ENCODE peak calls at places on chromosome 7, in eight cellular contexts. B is heart right ventricle, A is fibroblast of the aortic adventitia, J is SK-N-MC, W is testis, S is AG08396, K is H4, G is pancreas. N is an unnamed sample.
A peak's percentile ranks its signal among the peaks of the same experiment; 100 is the strongest.

GRCh38 chr7:48255046-48255445 is 83.8 kb downstream of the ABCA13 start:
- DNase-seq in G (no peak), B (no peak), S (peak; percentile 33), A (peak; percentile 63), J (no peak), K (no peak), W (no peak), N (peak; percentile 8)

GRCh38 chr7:158824028-158824427 is 5.3 kb downstream of the ESYT2 start:
- DNase-seq in A (no peak), J (no peak), B (no peak), W (no peak), K (no peak), G (no peak), S (no peak), N (no peak)

GRCh38 chr7:17103984-17104383 is 194.5 kb upstream of the AHR start:
- DNase-seq in G (no peak), W (no peak), K (no peak), A (peak; percentile 51), S (no peak), J (no peak), B (no peak), N (no peak)

GRCh38 chr7:117715784-117716445 is 157.3 kb downstream of the CTTNBP2 start:
- DNase-seq in B (no peak), S (peak; percentile 58), A (peak; percentile 77), W (peak; percentile 60), G (peak; percentile 11), J (peak; percentile 30), K (peak; percentile 81), N (peak; percentile 86)

GRCh38 chr7:114047889-114048288 is 129.1 kb upstream of the PPP1R3A start:
- DNase-seq in S (peak; percentile 12), J (no peak), W (no peak), G (no peak), K (peak; percentile 70), A (peak; percentile 70), B (no peak), N (peak; percentile 27)

GRCh38 chr7:28708033-28708451 is 250.1 kb downstream of the TRIL start:
- DNase-seq in G (no peak), S (no peak), A (peak; percentile 84), W (no peak), B (no peak), K (no peak), J (peak; percentile 26), N (no peak)

GRCh38 chr7:129969881-129970446 is 17.2 kb upstream of the UBE2H start:
- DNase-seq in A (peak; percentile 83), B (no peak), J (no peak), K (peak; percentile 83), G (no peak), W (no peak), S (no peak), N (peak; percentile 54)

GRCh38 chr7:130345106-130345505 is 490 bp downstream of the CPA5 start:
- DNase-seq in B (no peak), S (no peak), W (no peak), A (no peak), J (no peak), G (no peak), K (no peak), N (no peak)

GRCh38 chr7:55534262-55534915 is 37.9 kb downstream of the VOPP1 start:
- DNase-seq in S (peak; percentile 73), W (peak; percentile 25), B (peak; percentile 18), K (peak; percentile 59), J (no peak), G (no peak), A (peak; percentile 68), N (peak; percentile 80)

GRCh38 chr7:46613116-46613515 is 692.0 kb upstream of the IGFBP3 start:
- DNase-seq in S (no peak), K (no peak), B (no peak), W (no peak), J (no peak), G (no peak), A (no peak), N (no peak)

GRCh38 chr7:73963252-73963822 is 64.6 kb upstream of the ELN start:
- DNase-seq in G (no peak), A (no peak), J (no peak), W (no peak), S (no peak), B (no peak), K (no peak), N (peak; percentile 7)

GRCh38 chr7:38052786-38053185 is 125.3 kb upstream of the STARD3NL start:
- DNase-seq in S (no peak), B (no peak), G (no peak), K (no peak), A (peak; percentile 12), J (no peak), W (no peak), N (no peak)

GRCh38 chr7:3289996-3290395 is 11.1 kb upstream of the SDK1 start:
- DNase-seq in B (no peak), A (peak; percentile 37), J (no peak), W (no peak), K (peak; percentile 86), S (no peak), G (no peak), N (no peak)

GRCh38 chr7:22005151-22005550 is 59.5 kb upstream of the CDCA7L start:
- DNase-seq in G (no peak), K (no peak), S (no peak), B (no peak), A (no peak), J (no peak), W (no peak), N (peak; percentile 7)

GRCh38 chr7:98286093-98286525 is 4.6 kb downstream of the BRI3 start:
- DNase-seq in K (peak; percentile 70), J (no peak), W (peak; percentile 55), G (peak; percentile 56), A (peak; percentile 52), S (peak; percentile 73), B (peak; percentile 61), N (peak; percentile 85)

GRCh38 chr7:94170836-94171235 is 166.7 kb upstream of the BET1 start:
- DNase-seq in J (no peak), G (no peak), B (no peak), W (no peak), K (no peak), S (no peak), A (no peak), N (no peak)

GRCh38 chr7:77563275-77563674 is 26.2 kb downstream of the PTPN12 start:
- DNase-seq in K (no peak), W (no peak), A (peak; percentile 25), J (no peak), B (no peak), S (no peak), G (no peak), N (no peak)

GRCh38 chr7:118179191-118179590 is 4.8 kb upstream of the LSM8 start:
- DNase-seq in J (no peak), A (no peak), B (no peak), K (no peak), G (no peak), W (no peak), S (no peak), N (no peak)

GRCh38 chr7:2203551-2204300 is 29.0 kb downstream of the MAD1L1 start:
- DNase-seq in J (no peak), K (no peak), A (peak; percentile 37), B (no peak), W (no peak), S (no peak), G (no peak), N (peak; percentile 23)

GRCh38 chr7:38127216-38128207 is 50.5 kb upstream of the STARD3NL start:
- DNase-seq in A (no peak), S (no peak), K (no peak), G (no peak), B (no peak), J (no peak), W (no peak), N (no peak)

GRCh38 chr7:103690576-103690975 is 244.6 kb upstream of the SLC26A5 start:
- DNase-seq in G (no peak), K (no peak), J (no peak), S (no peak), B (no peak), W (no peak), A (no peak), N (no peak)

GRCh38 chr7:100785878-100786277 is 41.4 kb downstream of the EPHB4 start:
- DNase-seq in K (no peak), A (no peak), W (no peak), G (no peak), J (no peak), S (no peak), B (no peak), N (no peak)

GRCh38 chr7:90552521-90552920 is 43.6 kb upstream of the CDK14 start:
- DNase-seq in B (no peak), W (no peak), A (peak; percentile 62), S (no peak), J (no peak), G (no peak), K (no peak), N (peak; percentile 61)

GRCh38 chr7:21984042-21984441 is 38.3 kb upstream of the CDCA7L start:
- DNase-seq in S (no peak), K (no peak), G (no peak), W (no peak), B (no peak), A (no peak), J (no peak), N (no peak)

GRCh38 chr7:70303780-70304179 is 705.5 kb downstream of the AUTS2 start:
- DNase-seq in S (no peak), K (no peak), G (no peak), B (no peak), W (no peak), J (no peak), A (no peak), N (no peak)

GRCh38 chr7:149642579-149642978 is 130.8 kb downstream of the ZNF467 start:
- DNase-seq in G (no peak), B (peak; percentile 36), S (no peak), W (no peak), K (no peak), J (no peak), A (no peak), N (no peak)

GRCh38 chr7:94190599-94191061 is 186.5 kb upstream of the BET1 start:
- DNase-seq in G (no peak), W (no peak), J (no peak), A (peak; percentile 99), K (peak; percentile 91), B (peak; percentile 9), S (peak; percentile 67), N (peak; percentile 92)

GRCh38 chr7:141317033-141317585 is 234.1 kb upstream of the AGK start:
- DNase-seq in B (no peak), W (no peak), A (no peak), J (no peak), S (no peak), K (no peak), G (no peak), N (no peak)

GRCh38 chr7:92343719-92344118 is 97.9 kb downstream of the ANKIB1 start:
- DNase-seq in G (no peak), W (no peak), K (no peak), A (no peak), B (no peak), J (no peak), S (no peak), N (peak; percentile 40)

GRCh38 chr7:22821702-22822485 is 755 bp downstream of the TOMM7 start:
- DNase-seq in J (no peak), G (no peak), W (no peak), S (no peak), A (peak; percentile 39), K (no peak), B (no peak), N (peak; percentile 51)

GRCh38 chr7:47553309-47553708 is 28.6 kb downstream of the TNS3 start:
- DNase-seq in J (no peak), G (no peak), S (no peak), B (no peak), K (no peak), W (no peak), A (no peak), N (no peak)

GRCh38 chr7:45223728-45224630 is 66.4 kb downstream of the RAMP3 start:
- DNase-seq in W (no peak), G (no peak), S (no peak), B (no peak), J (no peak), K (no peak), A (no peak), N (no peak)

GRCh38 chr7:78438433-78438832 is 639.9 kb downstream of the PHTF2 start:
- DNase-seq in J (no peak), K (no peak), A (no peak), W (no peak), S (no peak), G (no peak), B (no peak), N (no peak)

GRCh38 chr7:138919256-138919655 is 61.9 kb downstream of the KIAA1549 start:
- DNase-seq in B (no peak), S (peak; percentile 53), J (no peak), A (no peak), W (no peak), G (no peak), K (no peak), N (peak; percentile 30)